ENCODE peak calls at places on chromosomes 11 and 22, in nine cellular contexts. T is MM.1S, L is left ventricle myocardium inferior, A is pancreas, X is transverse colon, W is adipocyte, B is thyroid gland, S is esophagus squamous epithelium, R is A549. N is an unnamed sample.

GRCh38 chr11:10350341-10350740 is 45.5 kb downstream of the ADM start:
- DNase-seq in T (no peak), L (no peak), A (no peak), X (no peak), W (peak; percentile 58), B (no peak), S (no peak), R (peak; percentile 40), N (no peak)

GRCh38 chr22:30946354-30946753 is 22.2 kb downstream of the MORC2 start:
- DNase-seq in T (no peak), L (no peak), A (no peak), X (no peak), W (no peak), B (no peak), S (no peak), R (no peak), N (no peak)

GRCh38 chr11:47603295-47603694 is 9.1 kb upstream of the C1QTNF4 start:
- DNase-seq in T (no peak), L (no peak), A (no peak), X (no peak), W (no peak), B (no peak), S (no peak), R (no peak), N (no peak)

GRCh38 chr11:86671386-86672006 is 920 bp downstream of the ME3 start:
- DNase-seq in T (peak; percentile 14), L (peak; percentile 88), A (peak; percentile 52), X (peak; percentile 82), W (peak; percentile 58), B (peak; percentile 73), S (no peak), R (peak; percentile 53), N (no peak)

GRCh38 chr11:20601221-20601914 is 2.0 kb downstream of the SLC6A5 start:
- DNase-seq in T (no peak), L (no peak), A (no peak), X (no peak), W (no peak), B (no peak), S (no peak), R (no peak), N (no peak)

GRCh38 chr22:36739185-36739584 is 35.6 kb upstream of the CACNG2 start:
- DNase-seq in T (no peak), L (no peak), A (no peak), X (no peak), W (no peak), B (no peak), S (no peak), R (no peak), N (no peak)

GRCh38 chr11:17458268-17458667 is 18.4 kb downstream of the ABCC8 start:
- DNase-seq in T (no peak), L (no peak), A (no peak), X (no peak), W (no peak), B (no peak), S (no peak), R (no peak), N (no peak)

GRCh38 chr22:29855611-29856181 is 17.6 kb upstream of the ASCC2 start:
- DNase-seq in T (no peak), L (peak; percentile 77), A (no peak), X (no peak), W (no peak), B (no peak), S (no peak), R (no peak), N (no peak)

GRCh38 chr11:62671604-62672528 is at the start of the genes LBHD1 and UQCC3:
- DNase-seq in T (peak; percentile 86), L (peak; percentile 66), A (peak; percentile 73), X (peak; percentile 83), W (peak; percentile 91), B (peak; percentile 77), S (peak; percentile 40), R (peak; percentile 92), N (peak; percentile 72)

GRCh38 chr11:12157241-12157661 is 46.9 kb downstream of the MICAL2 start:
- DNase-seq in T (no peak), L (no peak), A (no peak), X (no peak), W (peak; percentile 73), B (no peak), S (no peak), R (no peak), N (no peak)

GRCh38 chr11:68380786-68381622 is 68.6 kb downstream of the LRP5 start:
- DNase-seq in T (no peak), L (peak; percentile 42), A (no peak), X (no peak), W (peak; percentile 39), B (no peak), S (no peak), R (peak; percentile 68), N (no peak)

GRCh38 chr11:31802609-31802989 is 8.5 kb downstream of the PAX6 start:
- DNase-seq in T (no peak), L (no peak), A (no peak), X (no peak), W (no peak), B (no peak), S (no peak), R (no peak), N (no peak)

GRCh38 chr11:79400717-79401330 is 40.0 kb downstream of the TENM4 start:
- DNase-seq in T (no peak), L (peak; percentile 36), A (peak; percentile 28), X (peak; percentile 44), W (peak; percentile 14), B (peak; percentile 74), S (no peak), R (peak; percentile 34), N (no peak)

GRCh38 chr11:57345555-57346151 is 7.5 kb downstream of the P2RX3 start:
- DNase-seq in T (peak; percentile 66), L (peak; percentile 58), A (peak; percentile 84), X (peak; percentile 84), W (peak; percentile 90), B (peak; percentile 77), S (no peak), R (peak; percentile 81), N (peak; percentile 62)

GRCh38 chr11:92384807-92385206 is 160.2 kb downstream of the FAT3 start:
- DNase-seq in T (no peak), L (no peak), A (no peak), X (no peak), W (peak; percentile 4), B (no peak), S (no peak), R (no peak), N (no peak)

GRCh38 chr11:92941676-92942571 is 27.5 kb upstream of the MTNR1B start:
- DNase-seq in T (peak; percentile 29), L (no peak), A (peak; percentile 22), X (no peak), W (peak; percentile 73), B (peak; percentile 27), S (no peak), R (peak; percentile 33), N (no peak)

GRCh38 chr11:75339685-75340409 is 11.6 kb downstream of the ARRB1 start:
- DNase-seq in T (no peak), L (peak; percentile 54), A (no peak), X (no peak), W (no peak), B (no peak), S (no peak), R (peak; percentile 58), N (no peak)

GRCh38 chr22:24101966-24102365 is 79.3 kb upstream of the SUSD2 start:
- DNase-seq in T (no peak), L (no peak), A (no peak), X (no peak), W (no peak), B (no peak), S (no peak), R (no peak), N (no peak)

GRCh38 chr11:10796191-10796590 is 12.5 kb downstream of the EIF4G2 start:
- DNase-seq in T (no peak), L (no peak), A (no peak), X (no peak), W (no peak), B (no peak), S (no peak), R (no peak), N (no peak)

GRCh38 chr11:70851308-70851707 is 401.1 kb downstream of the SHANK2 start:
- DNase-seq in T (no peak), L (no peak), A (no peak), X (no peak), W (no peak), B (no peak), S (no peak), R (no peak), N (no peak)

GRCh38 chr11:107563702-107564101 is 1.8 kb downstream of the ALKBH8 start:
- DNase-seq in T (peak; percentile 66), L (no peak), A (peak; percentile 20), X (peak; percentile 16), W (peak; percentile 82), B (peak; percentile 21), S (no peak), R (peak; percentile 44), N (peak; percentile 52)

GRCh38 chr11:1749020-1749758 is 1.2 kb downstream of the IFITM10 start:
- DNase-seq in T (no peak), L (no peak), A (no peak), X (peak; percentile 9), W (peak; percentile 64), B (no peak), S (no peak), R (no peak), N (no peak)
- H3K4me1 ChIP-seq in T (no peaks in the 10 kb centered on the region), L (peaks cover 79% of the 10 kb centered on the region), A (no peaks in the 10 kb centered on the region), X (peaks cover 3% of the 10 kb centered on the region), W (peaks cover 44% of the 10 kb centered on the region), B (peaks cover 22% of the 10 kb centered on the region), S (peaks cover 22% of the 10 kb centered on the region), R (peaks cover 24% of the 10 kb centered on the region), N (peaks cover 20% of the 10 kb centered on the region)

GRCh38 chr11:134537296-134537695 is 125.3 kb upstream of the B3GAT1 start:
- DNase-seq in T (no peak), L (no peak), A (no peak), X (no peak), W (no peak), B (peak; percentile 80), S (no peak), R (no peak), N (no peak)
- H3K9me3 ChIP-seq in T (no peaks in the 10 kb centered on the region), L (no peaks in the 10 kb centered on the region), A (no peaks in the 10 kb centered on the region), X (no peaks in the 10 kb centered on the region), W (no peaks in the 10 kb centered on the region), B (no peaks in the 10 kb centered on the region), S (no peaks in the 10 kb centered on the region), R (no peaks in the 10 kb centered on the region), N (no peaks in the 10 kb centered on the region)

DNA sequence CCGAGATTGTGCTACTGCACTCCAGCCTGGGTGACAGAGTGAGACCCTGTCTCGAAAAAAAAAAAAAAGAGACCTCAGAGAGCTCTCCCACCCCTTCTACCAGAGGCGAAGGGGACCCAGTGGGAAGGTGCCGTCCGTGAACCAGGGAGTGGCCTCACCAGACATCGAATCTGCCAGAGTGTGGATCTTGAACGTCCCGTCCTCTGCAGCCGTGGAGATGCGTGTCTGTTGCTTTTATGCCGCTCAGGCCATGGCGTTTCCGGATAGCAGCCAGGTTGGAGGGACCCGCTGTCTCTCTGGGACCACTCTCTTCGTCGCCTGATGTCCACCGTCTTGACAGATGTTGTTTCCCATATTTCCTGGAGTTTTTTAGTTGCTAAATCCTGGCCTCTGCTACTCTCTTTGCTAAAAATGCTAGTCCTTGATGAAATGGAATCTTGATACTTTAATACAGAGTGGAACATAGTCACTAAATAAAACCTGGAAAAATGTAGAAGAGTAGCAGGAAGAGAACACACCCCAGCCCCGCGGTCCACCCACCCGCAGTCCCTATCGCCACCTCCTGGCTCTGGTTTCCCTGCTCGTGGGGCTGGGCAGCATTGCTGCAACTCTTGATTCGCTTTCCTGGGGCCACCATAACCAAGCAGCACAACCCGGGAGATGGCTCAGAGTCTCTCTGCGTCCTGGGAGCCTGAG is 12.0 kb upstream of the MUC6 start:
- DNase-seq in T (no peak), L (no peak), A (no peak), X (no peak), W (no peak), B (no peak), S (no peak), R (no peak), N (no peak)
- H3K4me1 ChIP-seq in T (no peaks in the 10 kb centered on the region), L (peaks cover 6% of the 10 kb centered on the region), A (peaks cover 5% of the 10 kb centered on the region), X (no peaks in the 10 kb centered on the region), W (no peaks in the 10 kb centered on the region), B (peaks cover 23% of the 10 kb centered on the region), S (peaks cover 7% of the 10 kb centered on the region), R (peaks cover 27% of the 10 kb centered on the region), N (peaks cover 7% of the 10 kb centered on the region)

GRCh38 chr22:48700180-48700565 is 1127.5 kb downstream of the BRD1 start:
- DNase-seq in T (no peak), L (no peak), A (no peak), X (no peak), W (no peak), B (no peak), S (no peak), R (no peak), N (no peak)
- H3K9me3 ChIP-seq in T (no peaks in the 10 kb centered on the region), L (no peaks in the 10 kb centered on the region), A (no peaks in the 10 kb centered on the region), X (no peaks in the 10 kb centered on the region), W (no peaks in the 10 kb centered on the region), B (no peaks in the 10 kb centered on the region), S (no peaks in the 10 kb centered on the region), R (no peaks in the 10 kb centered on the region), N (no peaks in the 10 kb centered on the region)

N was measured in CD8-positive, alpha-beta memory T cell.